ENCODE peak calls at places on chromosomes 16 and 17, in seven cellular contexts. P is cardiac fibroblast, E is A549, X is fibroblast of the aortic adventitia, L is retinal pigment epithelial cell, A is epithelial cell of esophagus, W is colonic mucosa. R is an unnamed sample.

GRCh38 chr17:80210348-80211108 is 9.6 kb downstream of the SGSH start:
- DNase-seq in P (no peak), E (no peak), X (no peak), L (no peak), A (no peak), W (no peak), R (no peak)

GRCh38 chr17:7858487-7858832 is 657 bp downstream of the CYB5D1 start:
- DNase-seq in P (peak; percentile 61), E (peak; percentile 69), X (peak; percentile 48), L (no peak), A (peak; percentile 67), W (peak; percentile 48), R (no peak)

GRCh38 chr16:49748322-49748721 is 107.6 kb downstream of the ZNF423 start:
- DNase-seq in P (peak; percentile 58), E (no peak), X (peak; percentile 53), L (no peak), A (no peak), W (no peak), R (no peak)

GRCh38 chr16:87295259-87295658 is 21.9 kb downstream of the C16orf95 start:
- DNase-seq in P (peak; percentile 18), E (peak; percentile 44), X (no peak), L (no peak), A (peak; percentile 56), W (peak; percentile 55), R (no peak)

GRCh38 chr16:13307255-13307654 is 405.9 kb downstream of the SHISA9 start:
- DNase-seq in P (peak; percentile 8), E (no peak), X (no peak), L (peak; percentile 98), A (peak; percentile 87), W (no peak), R (no peak)

GRCh38 chr16:88588754-88589153 is 18.6 kb downstream of the ZC3H18 start:
- DNase-seq in P (no peak), E (no peak), X (no peak), L (no peak), A (no peak), W (no peak), R (no peak)

GRCh38 chr16:10521681-10522274 is 58.6 kb downstream of the EMP2 start:
- DNase-seq in P (peak; percentile 72), E (peak; percentile 69), X (peak; percentile 81), L (no peak), A (peak; percentile 75), W (peak; percentile 77), R (peak; percentile 29)

GRCh38 chr16:74563828-74564263 is 43.1 kb downstream of the GLG1 start:
- DNase-seq in P (peak; percentile 72), E (peak; percentile 41), X (peak; percentile 22), L (no peak), A (peak; percentile 80), W (no peak), R (no peak)

GRCh38 chr17:72115789-72116520 is 4.9 kb upstream of the SOX9 start:
- DNase-seq in P (no peak), E (no peak), X (no peak), L (no peak), A (peak; percentile 22), W (no peak), R (no peak)

GRCh38 chr17:34762078-34762477 is 182.7 kb downstream of the TMEM132E start:
- DNase-seq in P (no peak), E (no peak), X (no peak), L (no peak), A (no peak), W (no peak), R (no peak)

GRCh38 chr16:16118337-16118736 is 105.0 kb downstream of the ABCC6 start:
- DNase-seq in P (no peak), E (no peak), X (no peak), L (no peak), A (no peak), W (no peak), R (no peak)

GRCh38 chr17:51085150-51085805 is 35.4 kb downstream of the SPAG9 start:
- DNase-seq in P (peak; percentile 59), E (peak; percentile 21), X (peak; percentile 62), L (no peak), A (peak; percentile 30), W (no peak), R (no peak)

GRCh38 chr17:80168371-80168770 is 1.5 kb upstream of the CARD14 start:
- DNase-seq in P (no peak), E (no peak), X (peak; percentile 33), L (peak; percentile 62), A (no peak), W (no peak), R (no peak)

GRCh38 chr16:68232335-68232734 is 3.6 kb downstream of the ESRP2 start:
- DNase-seq in P (no peak), E (no peak), X (no peak), L (no peak), A (no peak), W (no peak), R (no peak)

GRCh38 chr17:1171953-1172352 is 7.8 kb downstream of the ABR start:
- DNase-seq in P (no peak), E (no peak), X (no peak), L (no peak), A (no peak), W (no peak), R (no peak)

GRCh38 chr17:17880577-17881196 is 43.9 kb upstream of the SREBF1 start:
- DNase-seq in P (no peak), E (no peak), X (no peak), L (no peak), A (no peak), W (no peak), R (no peak)

GRCh38 chr17:17874478-17874877 is 37.7 kb upstream of the SREBF1 start:
- DNase-seq in P (peak; percentile 85), E (peak; percentile 22), X (peak; percentile 51), L (no peak), A (peak; percentile 96), W (no peak), R (no peak)

GRCh38 chr17:17873450-17873991 is 36.7 kb upstream of the SREBF1 start:
- DNase-seq in P (no peak), E (no peak), X (no peak), L (no peak), A (no peak), W (no peak), R (no peak)

GRCh38 chr17:17876959-17877547 is 40.3 kb upstream of the SREBF1 start:
- DNase-seq in P (peak; percentile 36), E (no peak), X (peak; percentile 79), L (no peak), A (no peak), W (peak; percentile 23), R (no peak)

DNA sequence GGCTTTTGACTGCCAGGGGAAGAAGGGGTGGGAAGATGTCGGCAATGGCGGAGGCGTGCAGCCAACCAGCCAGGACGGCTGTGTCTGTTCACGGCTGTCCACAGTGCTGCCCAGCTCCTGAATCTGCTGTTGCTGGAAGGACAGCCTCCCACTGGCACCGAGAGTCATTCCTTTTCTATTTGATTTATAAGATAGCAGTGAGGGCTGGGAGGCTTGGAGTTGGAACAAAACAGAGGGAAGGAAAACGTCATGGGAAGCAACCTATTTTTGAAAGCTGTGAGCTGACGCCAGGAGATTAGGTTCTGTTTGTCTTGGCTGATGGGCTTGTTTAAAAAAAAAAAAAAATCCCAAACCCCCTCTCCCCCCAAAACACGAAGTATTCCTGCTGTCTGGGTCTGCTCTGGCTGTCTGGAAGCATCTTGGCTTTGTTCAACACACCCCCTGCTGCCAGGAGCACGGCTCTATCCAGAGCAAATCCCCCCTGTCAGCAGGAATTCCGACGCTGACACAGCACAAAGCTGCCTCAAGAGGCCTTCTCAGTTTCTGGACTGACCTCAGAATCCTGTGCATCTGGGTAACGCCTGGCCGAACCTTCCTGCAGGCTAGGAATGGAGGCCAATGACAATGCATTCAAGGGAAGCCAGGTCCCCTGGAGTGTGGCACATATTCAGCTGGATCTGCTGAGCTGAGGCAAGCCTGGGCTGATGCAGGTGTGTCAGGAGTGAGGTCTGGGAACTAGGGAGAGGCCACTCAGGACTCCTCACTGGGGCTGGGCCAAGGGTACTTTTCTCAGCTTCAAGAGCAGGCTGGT is 41.0 kb upstream of the SREBF1 start:
- DNase-seq in P (peak; percentile 75), E (no peak), X (peak; percentile 99), L (peak; percentile 80), A (peak; percentile 39), W (peak; percentile 40), R (no peak)
- TF ChIP-seq CTCF in P (no peak), E (no peak), X (peak; percentile 22), L (peak; percentile 26), A (no peak), W (no peak), R (no peak)

GRCh38 chr17:18087610-18088491 is at the start of gene DRG2:
- DNase-seq in P (peak; percentile 94), E (peak; percentile 96), X (peak; percentile 93), L (peak; percentile 55), A (peak; percentile 90), W (peak; percentile 92), R (peak; percentile 91)
- TF ChIP-seq CTCF in P (no peak), E (peak; percentile 24), X (no peak), L (peak; percentile 4), A (no peak), W (no peak), R (peak; percentile 16)

GRCh38 chr17:2400877-2401425 is at the start of gene MNT:
- DNase-seq in P (peak; percentile 94), E (peak; percentile 97), X (no peak), L (peak; percentile 75), A (peak; percentile 97), W (peak; percentile 94), R (peak; percentile 90)
- TF ChIP-seq CTCF in P (no peak), E (no peak), X (peak; percentile 1), L (no peak), A (no peak), W (no peak), R (no peak)

GRCh38 chr17:37240381-37240780 is 135.4 kb upstream of the C17orf78 start:
- DNase-seq in P (no peak), E (no peak), X (no peak), L (no peak), A (no peak), W (no peak), R (no peak)

GRCh38 chr17:37234106-37234505 is 141.7 kb upstream of the C17orf78 start:
- DNase-seq in P (no peak), E (no peak), X (no peak), L (no peak), A (no peak), W (no peak), R (no peak)

GRCh38 chr17:37239690-37240344 is 136.0 kb upstream of the C17orf78 start:
- DNase-seq in P (peak; percentile 51), E (peak; percentile 21), X (peak; percentile 77), L (no peak), A (peak; percentile 55), W (no peak), R (no peak)
- TF ChIP-seq CTCF in P (peak; percentile 60), E (peak; percentile 86), X (peak; percentile 69), L (peak; percentile 75), A (peak; percentile 67), W (peak; percentile 43), R (peak; percentile 77)

R was measured in progenitor cell of endocrine pancreas.